ENCODE peak calls at places on chromosome 16, in five cellular contexts. One of them, this sample, is unnamed.

GRCh38 chr16:9521749-9522370 is 430.4 kb downstream of the HAPSTR1 start:
- DNase-seq in thoracic aorta: no peak
- DNase-seq in breast epithelium: no peak
- DNase-seq in ascending aorta: no peak
- DNase-seq in effector memory CD4-positive, alpha-beta T cell: no peak
- DNase-seq in this sample: no peak

GRCh38 chr16:57258910-57259475 is 13.9 kb downstream of the ARL2BP start:
- DNase-seq in breast epithelium: no peak
- DNase-seq in thoracic aorta: no peak
- DNase-seq in effector memory CD4-positive, alpha-beta T cell: no peak
- DNase-seq in ascending aorta: peak; percentile 43
- DNase-seq in this sample: no peak

GRCh38 chr16:3147757-3148104 is 12.9 kb downstream of the ZNF213 start:
- DNase-seq in breast epithelium: no peak
- DNase-seq in effector memory CD4-positive, alpha-beta T cell: no peak
- DNase-seq in thoracic aorta: no peak
- DNase-seq in ascending aorta: no peak
- DNase-seq in this sample: no peak

GRCh38 chr16:59697236-59697635 is 963.1 kb upstream of the GOT2 start:
- DNase-seq in effector memory CD4-positive, alpha-beta T cell: no peak
- DNase-seq in breast epithelium: no peak
- DNase-seq in ascending aorta: no peak
- DNase-seq in thoracic aorta: no peak
- DNase-seq in this sample: no peak

GRCh38 chr16:10485698-10486382 is 94.6 kb downstream of the EMP2 start:
- DNase-seq in effector memory CD4-positive, alpha-beta T cell: no peak
- DNase-seq in thoracic aorta: no peak
- DNase-seq in breast epithelium: no peak
- DNase-seq in ascending aorta: no peak
- DNase-seq in this sample: no peak

GRCh38 chr16:10575506-10576130 is 4.8 kb downstream of the EMP2 start:
- DNase-seq in ascending aorta: no peak
- DNase-seq in thoracic aorta: no peak
- DNase-seq in breast epithelium: no peak
- DNase-seq in effector memory CD4-positive, alpha-beta T cell: no peak
- DNase-seq in this sample: no peak

GRCh38 chr16:23148513-23149266 is 562 bp downstream of the USP31 start:
- DNase-seq in ascending aorta: peak; percentile 86
- DNase-seq in breast epithelium: peak; percentile 71
- DNase-seq in effector memory CD4-positive, alpha-beta T cell: peak; percentile 41
- DNase-seq in thoracic aorta: no peak
- DNase-seq in this sample: peak; percentile 42

GRCh38 chr16:46573008-46573833 is 48.0 kb downstream of the SHCBP1 start:
- DNase-seq in breast epithelium: no peak
- DNase-seq in thoracic aorta: no peak
- DNase-seq in effector memory CD4-positive, alpha-beta T cell: no peak
- DNase-seq in ascending aorta: no peak
- DNase-seq in this sample: no peak

DNA sequence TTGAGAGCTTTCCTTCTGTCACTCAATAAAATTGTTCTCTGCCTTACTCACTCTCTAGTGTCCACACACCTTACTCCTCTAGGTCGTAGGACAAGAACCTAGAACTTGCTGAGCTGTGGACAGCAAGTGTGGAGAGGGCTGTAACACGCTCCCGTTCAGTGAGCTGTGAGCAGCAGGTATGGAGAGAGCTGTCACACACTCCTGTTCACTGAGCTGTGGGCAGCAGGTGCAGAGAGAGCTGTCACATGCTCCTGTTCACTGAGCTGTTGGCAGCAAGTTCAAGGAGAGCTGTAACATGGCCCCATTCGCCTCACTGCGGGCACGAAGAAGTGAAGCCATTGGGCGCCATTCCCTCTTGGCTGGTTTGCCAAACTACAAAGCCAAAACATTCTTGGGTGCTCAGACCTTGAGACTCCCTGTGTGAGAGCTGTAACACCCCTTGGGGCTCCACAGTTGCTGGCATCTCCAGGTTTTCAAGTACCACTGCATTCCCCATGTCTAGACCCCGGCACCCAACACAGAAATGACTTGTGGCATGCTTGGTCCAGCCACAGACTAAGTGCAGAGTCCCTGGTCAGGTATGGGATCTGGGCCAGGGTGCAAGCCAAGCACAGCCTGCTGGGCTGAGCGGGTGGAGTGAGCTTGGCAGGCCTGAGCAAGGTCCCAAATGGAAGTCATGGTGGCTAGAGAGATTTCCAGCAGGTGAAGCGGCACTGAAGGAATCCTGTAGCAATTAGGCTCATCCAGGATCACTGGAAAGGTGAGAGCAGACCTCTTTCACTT is 608.0 kb upstream of the CDH8 start:
- DNase-seq in ascending aorta: no peak
- DNase-seq in thoracic aorta: no peak
- DNase-seq in effector memory CD4-positive, alpha-beta T cell: no peak
- DNase-seq in breast epithelium: no peak
- DNase-seq in this sample: no peak
- H3K9me3 ChIP-seq in ascending aorta: peaks cover 15% of the 10 kb centered on the region
- H3K9me3 ChIP-seq in thoracic aorta: peaks cover 13% of the 10 kb centered on the region
- H3K9me3 ChIP-seq in effector memory CD4-positive, alpha-beta T cell: no peaks in the 10 kb centered on the region
- H3K9me3 ChIP-seq in breast epithelium: peaks cover 27% of the 10 kb centered on the region
- H3K9me3 ChIP-seq in this sample: no peaks in the 10 kb centered on the region

GRCh38 chr16:13171313-13171712 is 269.9 kb downstream of the SHISA9 start:
- DNase-seq in ascending aorta: no peak
- DNase-seq in thoracic aorta: no peak
- DNase-seq in breast epithelium: no peak
- DNase-seq in effector memory CD4-positive, alpha-beta T cell: no peak
- DNase-seq in this sample: no peak

GRCh38 chr16:13165024-13165423 is 263.6 kb downstream of the SHISA9 start:
- DNase-seq in breast epithelium: no peak
- DNase-seq in thoracic aorta: no peak
- DNase-seq in effector memory CD4-positive, alpha-beta T cell: no peak
- DNase-seq in ascending aorta: no peak
- DNase-seq in this sample: no peak

DNA sequence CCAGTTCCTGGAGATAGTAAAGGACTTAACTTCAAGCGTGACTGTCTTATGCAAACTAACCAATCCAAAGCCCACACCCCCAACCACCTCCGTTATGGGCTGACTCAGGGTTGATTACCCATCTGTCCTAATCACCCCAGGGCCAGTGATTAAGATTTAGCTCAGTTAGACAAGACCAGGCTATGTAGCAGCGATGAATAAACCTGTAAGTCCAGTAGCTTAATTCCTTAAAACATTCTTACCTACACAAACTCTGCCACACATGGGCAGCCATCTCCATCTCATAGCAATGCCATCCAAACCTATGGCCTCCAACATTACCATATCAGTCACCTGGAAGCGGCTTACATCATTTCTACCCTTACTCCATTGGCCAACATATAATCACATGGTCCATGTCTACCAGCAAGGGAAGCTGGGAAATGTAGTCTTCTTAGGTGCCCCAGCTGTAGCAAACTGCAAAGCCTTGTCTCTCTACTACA is 266.7 kb downstream of the SHISA9 start:
- DNase-seq in thoracic aorta: no peak
- DNase-seq in effector memory CD4-positive, alpha-beta T cell: no peak
- DNase-seq in breast epithelium: no peak
- DNase-seq in ascending aorta: no peak
- DNase-seq in this sample: no peak
- H3K9me3 ChIP-seq in thoracic aorta: peaks cover 8% of the 10 kb centered on the region
- H3K9me3 ChIP-seq in effector memory CD4-positive, alpha-beta T cell: no peaks in the 10 kb centered on the region
- H3K9me3 ChIP-seq in breast epithelium: no peaks in the 10 kb centered on the region
- H3K9me3 ChIP-seq in ascending aorta: no peaks in the 10 kb centered on the region
- H3K9me3 ChIP-seq in this sample: no peaks in the 10 kb centered on the region

DNA sequence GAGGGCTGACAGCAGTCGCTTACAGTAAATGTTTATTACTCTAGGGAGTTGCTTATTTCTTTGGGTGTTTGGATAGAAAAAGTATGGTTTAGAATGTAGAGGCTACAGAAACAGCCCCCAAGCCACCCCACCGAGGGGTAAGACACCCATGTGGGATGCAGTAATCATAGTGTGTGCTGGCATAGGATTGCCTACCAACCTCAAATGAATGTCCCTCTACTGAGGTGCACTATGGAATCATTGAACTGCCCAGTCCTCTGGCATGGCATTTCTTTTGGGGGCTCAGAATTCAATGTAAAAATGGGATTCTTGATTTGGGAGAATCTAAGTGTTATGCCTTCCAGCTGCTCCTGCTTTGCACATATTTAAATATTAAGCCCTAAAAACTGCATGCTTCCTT is 46.8 kb downstream of the ZNF267 start:
- DNase-seq in effector memory CD4-positive, alpha-beta T cell: no peak
- DNase-seq in breast epithelium: no peak
- DNase-seq in ascending aorta: no peak
- DNase-seq in thoracic aorta: no peak
- DNase-seq in this sample: no peak
- H3K9me3 ChIP-seq in effector memory CD4-positive, alpha-beta T cell: peaks cover 62% of the 10 kb centered on the region
- H3K9me3 ChIP-seq in breast epithelium: peaks cover 64% of the 10 kb centered on the region
- H3K9me3 ChIP-seq in ascending aorta: peaks cover 98% of the 10 kb centered on the region
- H3K9me3 ChIP-seq in thoracic aorta: peaks cover 79% of the 10 kb centered on the region
- H3K9me3 ChIP-seq in this sample: peaks cover 61% of the 10 kb centered on the region

GRCh38 chr16:75188832-75189477 is 18.0 kb downstream of the CTRB2 start:
- DNase-seq in ascending aorta: no peak
- DNase-seq in effector memory CD4-positive, alpha-beta T cell: no peak
- DNase-seq in breast epithelium: peak; percentile 20
- DNase-seq in thoracic aorta: no peak
- DNase-seq in this sample: no peak
- H3K9me3 ChIP-seq in ascending aorta: no peaks in the 10 kb centered on the region
- H3K9me3 ChIP-seq in effector memory CD4-positive, alpha-beta T cell: no peaks in the 10 kb centered on the region
- H3K9me3 ChIP-seq in breast epithelium: no peaks in the 10 kb centered on the region
- H3K9me3 ChIP-seq in thoracic aorta: no peaks in the 10 kb centered on the region
- H3K9me3 ChIP-seq in this sample: no peaks in the 10 kb centered on the region

GRCh38 chr16:64392456-64392855 is 729.4 kb downstream of the CDH11 start:
- DNase-seq in effector memory CD4-positive, alpha-beta T cell: no peak
- DNase-seq in thoracic aorta: no peak
- DNase-seq in ascending aorta: no peak
- DNase-seq in breast epithelium: no peak
- DNase-seq in this sample: no peak
- H3K9me3 ChIP-seq in effector memory CD4-positive, alpha-beta T cell: no peaks in the 10 kb centered on the region
- H3K9me3 ChIP-seq in thoracic aorta: no peaks in the 10 kb centered on the region
- H3K9me3 ChIP-seq in ascending aorta: no peaks in the 10 kb centered on the region
- H3K9me3 ChIP-seq in breast epithelium: no peaks in the 10 kb centered on the region
- H3K9me3 ChIP-seq in this sample: peaks cover 2% of the 10 kb centered on the region

DNA sequence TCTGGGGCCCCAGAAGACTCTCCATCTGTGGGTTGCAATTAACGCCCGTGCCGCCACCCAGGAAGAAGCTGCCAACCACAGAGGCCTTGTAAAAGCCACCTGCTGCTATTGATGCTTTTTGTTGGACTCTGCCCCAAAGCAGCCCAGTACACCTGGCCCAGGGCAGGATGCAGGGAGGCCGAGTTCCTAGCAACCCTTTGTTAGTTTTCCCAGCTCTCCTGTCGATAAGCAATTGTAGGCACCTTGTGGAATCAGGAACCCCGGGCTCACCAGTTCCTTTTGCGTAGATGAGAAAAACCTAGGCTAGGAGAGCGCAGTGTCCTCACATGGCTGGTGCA is 103.3 kb downstream of the ABCC6 start:
- DNase-seq in breast epithelium: no peak
- DNase-seq in effector memory CD4-positive, alpha-beta T cell: no peak
- DNase-seq in thoracic aorta: no peak
- DNase-seq in ascending aorta: no peak
- DNase-seq in this sample: no peak
- H3K9me3 ChIP-seq in breast epithelium: peaks cover 15% of the 10 kb centered on the region
- H3K9me3 ChIP-seq in effector memory CD4-positive, alpha-beta T cell: peaks cover 9% of the 10 kb centered on the region
- H3K9me3 ChIP-seq in thoracic aorta: peaks cover 10% of the 10 kb centered on the region
- H3K9me3 ChIP-seq in ascending aorta: peaks cover 4% of the 10 kb centered on the region
- H3K9me3 ChIP-seq in this sample: peaks cover 5% of the 10 kb centered on the region

GRCh38 chr16:17420821-17421220 is 49.9 kb downstream of the XYLT1 start:
- DNase-seq in thoracic aorta: no peak
- DNase-seq in effector memory CD4-positive, alpha-beta T cell: no peak
- DNase-seq in ascending aorta: no peak
- DNase-seq in breast epithelium: no peak
- DNase-seq in this sample: no peak

GRCh38 chr16:17417740-17418139 is 53.0 kb downstream of the XYLT1 start:
- DNase-seq in breast epithelium: no peak
- DNase-seq in ascending aorta: no peak
- DNase-seq in thoracic aorta: no peak
- DNase-seq in effector memory CD4-positive, alpha-beta T cell: no peak
- DNase-seq in this sample: no peak

GRCh38 chr16:17416461-17417221 is 54.1 kb downstream of the XYLT1 start:
- DNase-seq in breast epithelium: no peak
- DNase-seq in thoracic aorta: no peak
- DNase-seq in ascending aorta: no peak
- DNase-seq in effector memory CD4-positive, alpha-beta T cell: peak; percentile 19
- DNase-seq in this sample: peak; percentile 27

GRCh38 chr16:17423195-17423594 is 47.6 kb downstream of the XYLT1 start:
- DNase-seq in thoracic aorta: no peak
- DNase-seq in ascending aorta: no peak
- DNase-seq in effector memory CD4-positive, alpha-beta T cell: no peak
- DNase-seq in breast epithelium: no peak
- DNase-seq in this sample: no peak

DNA sequence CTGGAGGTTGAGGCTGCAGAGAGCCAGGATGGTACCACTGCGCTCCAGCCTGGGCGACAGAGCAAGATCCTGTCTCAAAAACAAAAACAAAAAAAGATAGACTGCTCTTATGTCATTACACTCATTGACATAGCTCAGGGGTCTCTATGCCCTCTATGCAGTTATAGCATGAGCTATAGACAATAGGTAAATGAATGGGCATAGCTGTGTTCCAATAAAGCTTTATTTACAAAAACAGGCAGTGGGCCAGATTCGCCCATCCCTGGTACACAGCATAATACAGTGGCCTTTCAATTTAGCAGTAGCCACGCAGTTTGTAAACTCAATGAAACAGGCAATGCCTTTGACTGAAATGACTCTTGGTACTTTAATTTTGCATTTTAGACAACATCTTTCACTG is 51.5 kb downstream of the XYLT1 start:
- DNase-seq in breast epithelium: no peak
- DNase-seq in thoracic aorta: no peak
- DNase-seq in effector memory CD4-positive, alpha-beta T cell: no peak
- DNase-seq in ascending aorta: no peak
- DNase-seq in this sample: no peak
- H3K9me3 ChIP-seq in breast epithelium: no peaks in the 10 kb centered on the region
- H3K9me3 ChIP-seq in thoracic aorta: no peaks in the 10 kb centered on the region
- H3K9me3 ChIP-seq in effector memory CD4-positive, alpha-beta T cell: no peaks in the 10 kb centered on the region
- H3K9me3 ChIP-seq in ascending aorta: no peaks in the 10 kb centered on the region
- H3K9me3 ChIP-seq in this sample: no peaks in the 10 kb centered on the region

GRCh38 chr16:8120001-8120400 is 470.3 kb downstream of the TMEM114 start:
- DNase-seq in breast epithelium: no peak
- DNase-seq in thoracic aorta: no peak
- DNase-seq in effector memory CD4-positive, alpha-beta T cell: no peak
- DNase-seq in ascending aorta: no peak
- DNase-seq in this sample: no peak

GRCh38 chr16:8110572-8111514 is 479.5 kb downstream of the TMEM114 start:
- DNase-seq in thoracic aorta: no peak
- DNase-seq in ascending aorta: no peak
- DNase-seq in effector memory CD4-positive, alpha-beta T cell: no peak
- DNase-seq in breast epithelium: no peak
- DNase-seq in this sample: no peak

GRCh38 chr16:8113843-8114242 is 476.5 kb downstream of the TMEM114 start:
- DNase-seq in ascending aorta: no peak
- DNase-seq in breast epithelium: no peak
- DNase-seq in effector memory CD4-positive, alpha-beta T cell: no peak
- DNase-seq in thoracic aorta: no peak
- DNase-seq in this sample: no peak

DNA sequence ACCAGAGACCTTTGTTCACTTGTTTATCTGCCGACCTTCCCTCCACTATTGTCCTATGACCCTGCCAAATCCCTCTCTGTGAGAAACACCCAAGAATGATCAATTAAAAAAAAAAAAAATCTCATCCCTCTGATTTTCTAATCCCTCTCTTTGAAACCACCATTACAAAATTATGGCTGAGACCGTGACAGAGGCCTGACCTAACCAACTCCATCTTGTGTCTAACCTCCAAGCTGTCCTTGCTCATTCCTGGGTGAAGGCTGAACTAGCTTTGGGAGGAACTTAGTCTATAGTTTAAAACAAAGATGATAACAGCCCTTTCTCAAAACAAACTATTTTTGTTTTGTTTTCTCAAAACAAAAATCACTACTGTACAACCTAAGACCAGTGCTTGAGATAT is 474.5 kb downstream of the TMEM114 start:
- DNase-seq in thoracic aorta: no peak
- DNase-seq in ascending aorta: no peak
- DNase-seq in breast epithelium: no peak
- DNase-seq in effector memory CD4-positive, alpha-beta T cell: no peak
- DNase-seq in this sample: no peak
- H3K9me3 ChIP-seq in thoracic aorta: no peaks in the 10 kb centered on the region
- H3K9me3 ChIP-seq in ascending aorta: no peaks in the 10 kb centered on the region
- H3K9me3 ChIP-seq in breast epithelium: peaks cover 13% of the 10 kb centered on the region
- H3K9me3 ChIP-seq in effector memory CD4-positive, alpha-beta T cell: no peaks in the 10 kb centered on the region
- H3K9me3 ChIP-seq in this sample: no peaks in the 10 kb centered on the region

This sample was measured in T-helper 17 cell.